ENCODE peak calls at places on chromosomes 6 and 20, in six cellular contexts. N, R, Z, T, U and E are unnamed samples.

GRCh38 chr6:33742092-33742491 is 4.6 kb downstream of the IP6K3 start:
- DNase-seq in N (peak), R (no peak), Z (no peak), T (no peak), U (no peak), E (no peak)

GRCh38 chr6:135002229-135002844 is 52.3 kb downstream of the HBS1L start:
- DNase-seq in N (peak), R (no peak), Z (peak), T (no peak), U (no peak), E (no peak)

GRCh38 chr20:21767739-21768223 is 62.3 kb downstream of the PAX1 start:
- DNase-seq in N (no peak), R (no peak), Z (no peak), T (no peak), U (no peak), E (peak)

GRCh38 chr6:43923376-43924221 is 153.6 kb downstream of the VEGFA start:
- DNase-seq in N (peak), R (no peak), Z (no peak), T (no peak), U (no peak), E (no peak)

GRCh38 chr6:8269094-8269493 is 166.3 kb downstream of the SLC35B3 start:
- DNase-seq in N (no peak), R (no peak), Z (no peak), T (no peak), U (no peak), E (no peak)

GRCh38 chr6:3453410-3453809 is 3.4 kb downstream of the SLC22A23 start:
- DNase-seq in N (no peak), R (no peak), Z (no peak), T (no peak), U (no peak), E (no peak)

GRCh38 chr20:59741073-59741472 is 136.7 kb downstream of the PHACTR3 start:
- DNase-seq in N (no peak), R (no peak), Z (no peak), T (no peak), U (no peak), E (no peak)

GRCh38 chr20:45523833-45524232 is 8.4 kb upstream of the SPINT3 start:
- DNase-seq in N (no peak), R (no peak), Z (no peak), T (no peak), U (no peak), E (no peak)

GRCh38 chr6:43256670-43257664 is 13.7 kb downstream of the TTBK1 start:
- DNase-seq in N (no peak), R (no peak), Z (no peak), T (no peak), U (no peak), E (no peak)

GRCh38 chr6:159959165-159959975 is 9.5 kb upstream of the IGF2R start:
- DNase-seq in N (no peak), R (no peak), Z (no peak), T (no peak), U (no peak), E (no peak)

GRCh38 chr6:4872841-4873240 is 96.6 kb downstream of the CDYL start:
- DNase-seq in N (no peak), R (no peak), Z (peak), T (no peak), U (no peak), E (no peak)

GRCh38 chr6:136401749-136402148 is 112.1 kb upstream of the BCLAF1 start:
- DNase-seq in N (peak), R (no peak), Z (peak), T (no peak), U (no peak), E (no peak)

GRCh38 chr6:154474636-154475428 is 35.7 kb downstream of the CNKSR3 start:
- DNase-seq in N (peak), R (no peak), Z (peak), T (no peak), U (no peak), E (no peak)

GRCh38 chr6:138346302-138347195 is 31.2 kb upstream of the SMIM28 start:
- DNase-seq in N (no peak), R (no peak), Z (peak), T (no peak), U (no peak), E (no peak)

GRCh38 chr20:37342231-37343177 is 3.4 kb upstream of the SRC start:
- DNase-seq in N (peak), R (no peak), Z (no peak), T (no peak), U (no peak), E (no peak)

GRCh38 chr20:25259358-25259757 is 11.5 kb downstream of the PYGB start:
- DNase-seq in N (no peak), R (no peak), Z (no peak), T (no peak), U (no peak), E (peak)

GRCh38 chr20:59094576-59094975 is 52.0 kb upstream of the PRELID3B start:
- DNase-seq in N (no peak), R (no peak), Z (no peak), T (no peak), U (no peak), E (no peak)

GRCh38 chr6:105487040-105487787 is 84.3 kb upstream of the PREP start:
- DNase-seq in N (no peak), R (no peak), Z (no peak), T (no peak), U (no peak), E (no peak)

GRCh38 chr20:32685541-32686529 is 12.1 kb upstream of the C20orf203 start:
- DNase-seq in N (peak), R (no peak), Z (peak), T (no peak), U (no peak), E (no peak)

GRCh38 chr20:63318391-63319163 is 25.6 kb downstream of the COL20A1 start:
- DNase-seq in N (no peak), R (no peak), Z (no peak), T (no peak), U (no peak), E (no peak)

GRCh38 chr6:165869526-165869925 is 206.5 kb upstream of the PDE10A start:
- DNase-seq in N (no peak), R (no peak), Z (no peak), T (no peak), U (no peak), E (no peak)

GRCh38 chr6:43627008-43627825 is 1.8 kb downstream of the GTPBP2 start:
- DNase-seq in N (peak), R (no peak), Z (peak), T (no peak), U (no peak), E (no peak)

GRCh38 chr6:151488226-151488625 is 5.6 kb upstream of the CCDC170 start:
- DNase-seq in N (peak), R (no peak), Z (no peak), T (no peak), U (no peak), E (no peak)